ENCODE peak calls at places on chromosomes 3 and 15, in four cellular contexts. L is K562, W is GM12878, J is HepG2. G is an unnamed sample.

GRCh38 chr3:36792342-36792741 is 28.0 kb upstream of the DCLK3 start:
- DNase-seq in L (peak; percentile 61), W (no peak), J (peak; percentile 30), G (peak; percentile 29)

GRCh38 chr3:10487988-10488633 is 17.3 kb downstream of the ATP2B2 start:
- DNase-seq in L (no peak), W (no peak), J (no peak), G (no peak)

GRCh38 chr3:181009225-181009624 is 19.7 kb upstream of the DNAJC19 start:
- DNase-seq in L (no peak), W (no peak), J (no peak), G (no peak)

GRCh38 chr3:47803478-47804025 is 614 bp downstream of the DHX30 start:
- DNase-seq in L (no peak), W (no peak), J (no peak), G (no peak)

GRCh38 chr15:71951134-71951533 is 140.8 kb downstream of the NR2E3 start:
- DNase-seq in L (no peak), W (no peak), J (no peak), G (no peak)

GRCh38 chr15:26550880-26551279 is 222.0 kb downstream of the GABRB3 start:
- DNase-seq in L (no peak), W (no peak), J (no peak), G (no peak)

GRCh38 chr3:64188810-64189560 is 36.3 kb downstream of the PRICKLE2 start:
- DNase-seq in L (no peak), W (no peak), J (no peak), G (no peak)

GRCh38 chr15:38085104-38085503 is 150.7 kb downstream of the TMCO5A start:
- DNase-seq in L (no peak), W (peak; percentile 74), J (no peak), G (no peak)

GRCh38 chr3:158158969-158159368 is 49.1 kb downstream of the RSRC1 start:
- DNase-seq in L (no peak), W (no peak), J (no peak), G (no peak)

GRCh38 chr3:117026401-117026800 is 316.8 kb downstream of the TUSC7 start:
- DNase-seq in L (no peak), W (no peak), J (no peak), G (no peak)

GRCh38 chr15:72199721-72200212 is 2.2 kb upstream of the GRAMD2A start:
- DNase-seq in L (peak; percentile 74), W (peak; percentile 36), J (peak; percentile 76), G (peak; percentile 86)

GRCh38 chr15:84586641-84587160 is 14.1 kb upstream of the ZSCAN2 start:
- DNase-seq in L (no peak), W (no peak), J (no peak), G (no peak)

GRCh38 chr3:135565481-135565880 is 400.0 kb upstream of the PPP2R3A start:
- DNase-seq in L (no peak), W (no peak), J (no peak), G (no peak)
- TF ChIP-seq CBX5 in L (no peak), W (no peak), J (no peak), G (no peak)

DNA sequence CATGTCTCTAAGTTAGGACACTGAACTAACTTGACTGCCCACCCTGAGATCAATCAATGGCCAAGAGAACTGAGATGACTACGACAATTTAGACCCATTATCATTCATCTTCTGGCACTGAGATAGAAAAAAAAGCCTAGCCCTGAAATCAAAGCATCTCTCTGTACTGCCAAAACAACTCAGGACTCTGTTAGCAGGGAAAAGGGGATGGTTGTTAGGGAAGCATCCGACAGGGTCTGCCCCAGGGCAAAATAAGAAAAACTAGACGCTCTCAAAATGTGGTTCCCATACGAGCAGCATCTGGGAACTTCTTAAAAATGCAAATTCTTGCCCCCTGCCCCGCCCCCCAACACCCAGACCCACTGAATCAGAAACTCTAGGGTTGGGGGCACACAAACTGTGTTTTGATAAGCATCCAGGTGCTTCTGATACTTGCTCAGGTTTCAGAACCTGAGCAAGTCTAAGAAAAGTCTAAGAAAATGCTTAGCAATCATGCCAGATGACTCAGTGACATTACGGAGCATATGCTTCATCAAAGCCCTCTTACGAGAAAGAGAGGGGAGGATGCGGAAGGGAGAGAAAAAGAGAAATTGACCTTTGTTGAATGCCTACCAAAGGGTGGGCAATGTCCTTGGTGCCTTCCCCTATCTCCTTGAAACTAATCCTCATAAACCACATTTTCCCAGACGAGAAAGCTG is 172.8 kb upstream of the HES1 start:
- DNase-seq in L (no peak), W (no peak), J (no peak), G (peak; percentile 11)
- TF ChIP-seq CBX5 in L (no peak), W (no peak), J (no peak), G (no peak)

GRCh38 chr3:65758871-65759598 is 279.7 kb downstream of the MAGI1 start:
- DNase-seq in L (no peak), W (no peak), J (no peak), G (no peak)
- TF ChIP-seq CBX5 in L (no peak), W (no peak), J (no peak), G (no peak)

GRCh38 chr3:45145223-45145622 is 955 bp downstream of the CDCP1 start:
- DNase-seq in L (no peak), W (no peak), J (no peak), G (no peak)
- TF ChIP-seq CBX5 in L (no peak), W (no peak), J (no peak), G (no peak)

DNA sequence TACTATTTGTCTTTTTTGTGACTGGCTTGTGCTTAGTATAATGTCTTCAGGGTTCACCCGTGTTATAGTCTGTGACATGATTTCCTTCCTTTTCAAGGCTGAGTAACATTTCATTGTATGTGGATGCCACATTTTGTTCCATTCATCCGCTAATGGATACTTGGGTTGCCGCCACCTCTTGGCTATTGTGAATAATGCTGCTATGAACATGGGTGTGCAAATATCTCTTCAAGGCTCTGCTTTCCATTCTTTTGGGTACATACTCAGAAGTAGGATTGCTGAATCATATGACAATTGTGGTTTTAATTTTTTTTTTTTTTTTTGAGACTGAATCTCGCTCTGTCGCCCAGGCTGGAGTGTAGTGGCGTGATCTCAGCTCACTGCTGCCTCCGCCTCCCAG is 15.4 kb downstream of the CRTC3 start:
- DNase-seq in L (no peak), W (no peak), J (no peak), G (no peak)
- TF ChIP-seq CBX5 in L (no peak), W (no peak), J (no peak), G (no peak)

GRCh38 chr15:95990833-95991232 is 339.7 kb upstream of the NR2F2 start:
- DNase-seq in L (no peak), W (peak; percentile 47), J (no peak), G (no peak)
- TF ChIP-seq CBX5 in L (no peak), W (no peak), J (no peak), G (no peak)

DNA sequence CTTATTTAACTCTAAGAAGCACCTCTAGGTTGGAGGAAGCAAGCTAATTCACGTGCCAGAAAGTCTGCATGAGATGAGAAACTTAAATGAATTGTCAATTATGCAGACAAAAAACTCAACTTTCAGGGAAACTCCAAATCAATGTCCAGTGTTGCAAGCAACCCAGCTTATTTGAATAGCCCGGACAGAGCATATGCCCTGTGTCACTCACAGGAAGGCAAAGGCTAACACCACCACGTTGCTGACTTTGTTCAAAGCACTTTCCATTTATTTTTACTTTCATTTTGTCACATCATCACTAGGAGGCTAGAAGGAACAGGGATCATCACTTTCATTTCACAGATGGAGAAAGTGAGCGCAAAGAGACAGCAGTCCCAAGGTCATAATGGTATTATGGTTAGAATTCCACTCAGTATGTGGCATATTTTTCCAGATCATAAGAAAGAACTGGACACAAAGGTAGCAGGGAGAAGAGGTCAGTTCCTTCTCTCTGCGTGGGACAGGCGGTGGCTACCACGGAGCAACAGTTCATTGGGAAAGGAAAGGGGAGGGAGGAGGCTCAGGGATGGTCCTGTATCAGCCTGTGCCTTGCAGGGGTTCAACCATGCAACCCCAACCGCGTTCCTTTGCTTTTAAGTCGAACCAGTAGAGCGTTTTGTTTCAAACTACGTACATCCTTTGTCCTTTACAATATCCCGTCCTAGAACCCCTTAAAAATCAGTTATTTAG is 1.2 kb downstream of the HEG1 start:
- DNase-seq in L (no peak), W (peak; percentile 62), J (peak; percentile 85), G (no peak)
- TF ChIP-seq CBX5 in L (no peak), W (no peak), J (no peak), G (no peak)

DNA sequence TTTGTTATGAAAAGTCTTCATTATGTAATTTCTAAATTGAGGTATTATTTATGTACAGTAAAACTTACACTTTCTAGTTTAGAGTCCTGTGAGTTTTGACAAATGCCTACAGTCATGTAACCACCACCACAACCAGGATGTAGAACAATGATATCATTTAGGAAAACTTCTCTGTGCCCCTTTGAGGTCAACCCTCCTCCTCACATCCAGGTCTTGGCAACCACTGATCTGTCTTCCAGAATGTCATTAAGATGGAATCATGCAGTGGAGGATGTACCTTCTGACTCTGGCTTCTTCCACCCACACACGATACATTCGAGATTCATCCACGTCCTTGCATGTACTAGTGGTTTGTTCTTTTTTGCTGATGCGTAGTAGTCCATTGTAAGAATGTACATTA is 23.2 kb downstream of the MINAR1 start:
- DNase-seq in L (no peak), W (no peak), J (no peak), G (no peak)
- TF ChIP-seq CBX5 in L (no peak), W (no peak), J (no peak), G (no peak)

GRCh38 chr3:108157275-108157674 is 64.9 kb downstream of the IFT57 start:
- DNase-seq in L (no peak), W (no peak), J (no peak), G (no peak)

GRCh38 chr3:108156312-108156853 is 65.6 kb upstream of the CD47 start:
- DNase-seq in L (no peak), W (no peak), J (no peak), G (no peak)

GRCh38 chr3:108159128-108159527 is 63.1 kb downstream of the IFT57 start:
- DNase-seq in L (no peak), W (no peak), J (no peak), G (no peak)

GRCh38 chr3:108159865-108160264 is 62.4 kb downstream of the IFT57 start:
- DNase-seq in L (no peak), W (no peak), J (no peak), G (no peak)
- TF ChIP-seq CBX5 in L (no peak), W (no peak), J (no peak), G (no peak)

DNA sequence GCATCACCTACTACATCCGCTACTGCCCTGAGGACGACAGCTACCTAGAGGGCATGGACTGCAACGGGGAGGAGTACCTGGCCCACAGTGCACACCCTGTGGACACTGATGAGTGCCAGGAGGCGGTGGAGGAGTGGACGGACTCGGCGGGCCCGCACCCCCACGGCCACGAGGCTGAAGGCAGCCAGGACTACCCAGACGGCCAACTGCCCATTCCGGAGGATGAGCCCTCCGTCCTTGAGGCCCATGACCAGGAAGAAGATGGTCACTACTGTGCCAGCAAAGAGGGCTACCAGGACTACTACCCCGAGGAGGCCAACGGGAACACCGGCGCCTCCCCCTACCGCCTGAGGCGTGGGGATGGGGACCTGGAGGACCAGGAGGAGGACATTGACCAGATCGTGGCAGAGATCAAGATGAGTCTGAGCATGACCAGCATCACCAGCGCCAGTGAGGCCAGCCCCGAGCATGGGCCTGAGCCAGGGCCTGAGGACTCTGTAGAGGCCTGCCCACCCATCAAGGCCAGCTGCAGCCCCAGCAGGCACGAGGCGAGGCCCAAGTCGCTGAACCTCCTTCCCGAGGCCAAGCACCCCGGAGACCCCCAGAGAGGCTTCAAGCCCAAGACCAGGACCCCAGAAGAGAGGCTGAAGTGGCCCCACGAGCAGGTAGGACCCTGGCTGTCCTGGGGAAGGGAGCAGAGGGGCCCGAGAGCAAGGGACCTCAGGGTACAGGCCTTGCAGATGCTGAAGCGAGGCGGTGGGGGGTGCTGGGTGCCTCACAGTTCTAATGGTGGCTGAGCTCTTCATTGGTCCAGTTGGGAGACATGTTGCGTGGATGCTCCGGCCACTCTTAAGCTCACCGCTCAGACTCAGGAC is 168.6 kb downstream of the APBA2 start:
- DNase-seq in L (no peak), W (no peak), J (no peak), G (no peak)
- TF ChIP-seq CBX5 in L (no peak), W (no peak), J (no peak), G (no peak)